ENCODE peak calls at places on chromosomes 13 and 19, in eight cellular contexts. T, E, D, M, Y, R, V and X are unnamed samples.
A peak's percentile ranks its signal among the peaks of the same experiment; 100 is the strongest.

GRCh38 chr13:40910324-40911050 is 108.6 kb downstream of the ELF1 start:
- DNase-seq in T (no peak), E (no peak), D (no peak), M (no peak), Y (peak; percentile 22), R (no peak), V (no peak), X (no peak)

GRCh38 chr19:18419195-18419698 is at the start of gene SSBP4:
- DNase-seq in T (peak; percentile 93), E (peak; percentile 73), D (no peak), M (peak; percentile 76), Y (peak; percentile 94), R (peak; percentile 76), V (peak; percentile 82), X (peak; percentile 97)

GRCh38 chr19:18349524-18350128 is 9.2 kb downstream of the PGPEP1 start:
- DNase-seq in T (peak; percentile 69), E (no peak), D (no peak), M (peak; percentile 64), Y (peak; percentile 76), R (no peak), V (peak; percentile 52), X (peak; percentile 84)

GRCh38 chr19:2164020-2164988 is 571 bp downstream of the DOT1L start:
- DNase-seq in T (no peak), E (peak; percentile 37), D (peak; percentile 26), M (peak; percentile 75), Y (no peak), R (no peak), V (no peak), X (no peak)

GRCh38 chr19:40858109-40858508 is 7.9 kb upstream of the CYP2A6 start:
- DNase-seq in T (no peak), E (no peak), D (no peak), M (no peak), Y (no peak), R (no peak), V (no peak), X (no peak)

GRCh38 chr13:19607523-19608078 is 25.9 kb upstream of the MPHOSPH8 start:
- DNase-seq in T (no peak), E (no peak), D (no peak), M (no peak), Y (no peak), R (no peak), V (no peak), X (no peak)

GRCh38 chr19:36488816-36489138 is 584 bp downstream of the ZNF566 start:
- DNase-seq in T (no peak), E (no peak), D (no peak), M (no peak), Y (no peak), R (no peak), V (no peak), X (peak; percentile 59)

GRCh38 chr13:32837307-32837972 is 178.8 kb upstream of the KL start:
- DNase-seq in T (no peak), E (no peak), D (no peak), M (no peak), Y (no peak), R (no peak), V (no peak), X (no peak)

GRCh38 chr13:102846261-102847015 is 606 bp downstream of the ERCC5 start:
- DNase-seq in T (peak; percentile 73), E (peak; percentile 16), D (peak; percentile 27), M (peak; percentile 59), Y (no peak), R (peak; percentile 75), V (peak; percentile 24), X (peak; percentile 41)

GRCh38 chr13:114067381-114067885 is 65.0 kb downstream of the RASA3 start:
- DNase-seq in T (no peak), E (no peak), D (no peak), M (peak; percentile 48), Y (peak; percentile 52), R (no peak), V (no peak), X (no peak)

GRCh38 chr13:71624641-71625040 is 242.4 kb downstream of the DACH1 start:
- DNase-seq in T (no peak), E (no peak), D (no peak), M (no peak), Y (no peak), R (no peak), V (no peak), X (no peak)

GRCh38 chr13:33973194-33973593 is 155.2 kb downstream of the RFC3 start:
- DNase-seq in T (no peak), E (no peak), D (no peak), M (no peak), Y (no peak), R (no peak), V (no peak), X (no peak)

GRCh38 chr13:28494537-28494860 is 429 bp downstream of the FLT1 start:
- DNase-seq in T (no peak), E (no peak), D (no peak), M (no peak), Y (peak; percentile 27), R (no peak), V (peak; percentile 48), X (no peak)

GRCh38 chr19:50741179-50741933 is 18.2 kb downstream of the CLEC11A start:
- DNase-seq in T (no peak), E (no peak), D (no peak), M (no peak), Y (no peak), R (no peak), V (no peak), X (no peak)

GRCh38 chr13:58181111-58181510 is 549.6 kb downstream of the PCDH17 start:
- DNase-seq in T (no peak), E (no peak), D (no peak), M (no peak), Y (no peak), R (no peak), V (no peak), X (no peak)

GRCh38 chr13:96821381-96821780 is 172.9 kb downstream of the OXGR1 start:
- DNase-seq in T (no peak), E (no peak), D (no peak), M (no peak), Y (no peak), R (no peak), V (no peak), X (no peak)

GRCh38 chr19:18426416-18426767 is 7.2 kb downstream of the SSBP4 start:
- DNase-seq in T (no peak), E (no peak), D (no peak), M (no peak), Y (no peak), R (no peak), V (no peak), X (no peak)

GRCh38 chr19:29798783-29799182 is 13.0 kb upstream of the CCNE1 start:
- DNase-seq in T (no peak), E (no peak), D (no peak), M (no peak), Y (no peak), R (no peak), V (no peak), X (no peak)

GRCh38 chr13:36673838-36674326 is at the start of gene SERTM1:
- DNase-seq in T (peak; percentile 65), E (peak; percentile 56), D (no peak), M (no peak), Y (no peak), R (no peak), V (peak; percentile 84), X (peak; percentile 82)

GRCh38 chr13:26663801-26664200 is 96.8 kb downstream of the GPR12 start:
- DNase-seq in T (no peak), E (no peak), D (no peak), M (no peak), Y (no peak), R (no peak), V (no peak), X (no peak)